ENCODE peak calls at places on chromosome 21, in five cellular contexts. S, C, B, F and Z are unnamed samples.

GRCh38 chr21:36767096-36767495 is 68.2 kb downstream of the SIM2 start:
- DNase-seq in S (no peak), C (no peak), B (no peak), F (no peak), Z (no peak)

GRCh38 chr21:32690085-32690484 is 37.7 kb downstream of the SYNJ1 start:
- DNase-seq in S (no peak), C (no peak), B (no peak), F (no peak), Z (no peak)

GRCh38 chr21:38089763-38090046 is 167.1 kb upstream of the KCNJ15 start:
- DNase-seq in S (no peak), C (no peak), B (no peak), F (no peak), Z (no peak)

GRCh38 chr21:37266515-37267221 is 466 bp downstream of the VPS26C start:
- DNase-seq in S (no peak), C (peak; percentile 74), B (no peak), F (peak; percentile 67), Z (peak; percentile 54)

GRCh38 chr21:37527103-37527502 is 160.5 kb downstream of the DYRK1A start:
- DNase-seq in S (no peak), C (no peak), B (no peak), F (no peak), Z (no peak)

GRCh38 chr21:34635307-34635706 is 20.4 kb upstream of the RCAN1 start:
- DNase-seq in S (no peak), C (no peak), B (peak; percentile 15), F (no peak), Z (peak; percentile 27)

GRCh38 chr21:23837564-23837963 is 1769.7 kb downstream of the MRPL39 start:
- DNase-seq in S (no peak), C (no peak), B (no peak), F (no peak), Z (no peak)

GRCh38 chr21:38479641-38480515 is 18.4 kb downstream of the ERG start:
- DNase-seq in S (no peak), C (no peak), B (no peak), F (no peak), Z (no peak)

GRCh38 chr21:42561742-42562141 is 48.1 kb downstream of the SLC37A1 start:
- DNase-seq in S (no peak), C (no peak), B (no peak), F (no peak), Z (no peak)